ENCODE peak calls at places on chromosomes 13 and 19, in nine cellular contexts. W is WTC11, K is mammary epithelial cell, M is IMR-90, Q is astrocyte, J is HFFc6, Y is gastrocnemius medialis, T is heart right ventricle, N is H1. A is an unnamed sample.
A peak's percentile ranks its signal among the peaks of the same experiment; 100 is the strongest.

GRCh38 chr19:57850553-57851017 is 926 bp downstream of the ZNF587 start:
- DNase-seq in W (peak; percentile 36), K (peak; percentile 78), M (peak; percentile 31), Q (peak; percentile 76), J (peak; percentile 42), Y (no peak), T (no peak), N (no peak), A (peak; percentile 76)

GRCh38 chr19:40596608-40597328 is 4.4 kb upstream of the LTBP4 start:
- DNase-seq in W (peak; percentile 78), K (no peak), M (peak; percentile 59), Q (no peak), J (peak; percentile 34), Y (no peak), T (peak; percentile 69), N (no peak), A (no peak)

GRCh38 chr13:109694972-109695371 is 91.4 kb downstream of the IRS2 start:
- DNase-seq in W (no peak), K (no peak), M (no peak), Q (no peak), J (no peak), Y (no peak), T (no peak), N (no peak), A (no peak)

GRCh38 chr19:43305642-43306041 is 36.3 kb upstream of the PSG9 start:
- DNase-seq in W (no peak), K (no peak), M (no peak), Q (no peak), J (no peak), Y (no peak), T (no peak), N (no peak), A (no peak)

GRCh38 chr13:26895081-26895807 is 134.7 kb upstream of the GPR12 start:
- DNase-seq in W (peak; percentile 21), K (no peak), M (no peak), Q (no peak), J (no peak), Y (no peak), T (no peak), N (no peak), A (no peak)

GRCh38 chr19:48819366-48819816 is 8.6 kb upstream of the BCAT2 start:
- DNase-seq in W (no peak), K (peak; percentile 78), M (peak; percentile 79), Q (peak; percentile 57), J (peak; percentile 77), Y (peak; percentile 99), T (peak; percentile 85), N (no peak), A (peak; percentile 93)

GRCh38 chr13:44449999-44450821 is 76.6 kb downstream of the SERP2 start:
- DNase-seq in W (no peak), K (peak; percentile 72), M (no peak), Q (no peak), J (no peak), Y (peak; percentile 64), T (no peak), N (no peak), A (no peak)

GRCh38 chr13:24313449-24313848 is 4.1 kb downstream of the C1QTNF9 start:
- DNase-seq in W (no peak), K (no peak), M (peak; percentile 9), Q (no peak), J (peak; percentile 25), Y (no peak), T (no peak), N (no peak), A (no peak)

GRCh38 chr19:22533761-22534160 is 100.4 kb upstream of the ZNF492 start:
- DNase-seq in W (no peak), K (no peak), M (no peak), Q (no peak), J (no peak), Y (no peak), T (no peak), N (no peak), A (no peak)

GRCh38 chr13:42875448-42876269 is 94.3 kb downstream of the FAM216B start:
- DNase-seq in W (peak; percentile 58), K (no peak), M (peak; percentile 54), Q (no peak), J (no peak), Y (no peak), T (no peak), N (peak; percentile 43), A (no peak)
- TF ChIP-seq CTCF in W (no peak), K (no peak), M (peak; percentile 37), Q (no peak), J (peak; percentile 17), Y (no peak), T (peak; percentile 7), N (peak; percentile 6), A (no peak)

GRCh38 chr13:36282818-36283432 is 14.7 kb downstream of the CCDC169 start:
- DNase-seq in W (no peak), K (peak; percentile 24), M (peak; percentile 57), Q (peak; percentile 28), J (peak; percentile 33), Y (no peak), T (no peak), N (no peak), A (no peak)
- TF ChIP-seq CTCF in W (peak; percentile 81), K (peak; percentile 81), M (peak; percentile 95), Q (peak; percentile 91), J (peak; percentile 95), Y (peak; percentile 71), T (peak; percentile 82), N (no peak), A (peak; percentile 57)

GRCh38 chr19:5052515-5052914 is 83.6 kb downstream of the KDM4B start:
- DNase-seq in W (peak; percentile 56), K (no peak), M (no peak), Q (no peak), J (no peak), Y (no peak), T (no peak), N (no peak), A (no peak)
- TF ChIP-seq CTCF in W (no peak), K (no peak), M (no peak), Q (no peak), J (peak; percentile 27), Y (peak; percentile 15), T (peak; percentile 16), N (peak; percentile 54), A (peak; percentile 9)

GRCh38 chr13:33017410-33017929 is 1.2 kb downstream of the KL start:
- DNase-seq in W (peak; percentile 34), K (peak; percentile 31), M (peak; percentile 6), Q (peak; percentile 44), J (no peak), Y (peak; percentile 45), T (peak; percentile 35), N (no peak), A (no peak)
- TF ChIP-seq CTCF in W (peak; percentile 35), K (peak; percentile 39), M (peak; percentile 19), Q (peak; percentile 32), J (no peak), Y (peak; percentile 56), T (peak; percentile 69), N (peak; percentile 49), A (no peak)

DNA sequence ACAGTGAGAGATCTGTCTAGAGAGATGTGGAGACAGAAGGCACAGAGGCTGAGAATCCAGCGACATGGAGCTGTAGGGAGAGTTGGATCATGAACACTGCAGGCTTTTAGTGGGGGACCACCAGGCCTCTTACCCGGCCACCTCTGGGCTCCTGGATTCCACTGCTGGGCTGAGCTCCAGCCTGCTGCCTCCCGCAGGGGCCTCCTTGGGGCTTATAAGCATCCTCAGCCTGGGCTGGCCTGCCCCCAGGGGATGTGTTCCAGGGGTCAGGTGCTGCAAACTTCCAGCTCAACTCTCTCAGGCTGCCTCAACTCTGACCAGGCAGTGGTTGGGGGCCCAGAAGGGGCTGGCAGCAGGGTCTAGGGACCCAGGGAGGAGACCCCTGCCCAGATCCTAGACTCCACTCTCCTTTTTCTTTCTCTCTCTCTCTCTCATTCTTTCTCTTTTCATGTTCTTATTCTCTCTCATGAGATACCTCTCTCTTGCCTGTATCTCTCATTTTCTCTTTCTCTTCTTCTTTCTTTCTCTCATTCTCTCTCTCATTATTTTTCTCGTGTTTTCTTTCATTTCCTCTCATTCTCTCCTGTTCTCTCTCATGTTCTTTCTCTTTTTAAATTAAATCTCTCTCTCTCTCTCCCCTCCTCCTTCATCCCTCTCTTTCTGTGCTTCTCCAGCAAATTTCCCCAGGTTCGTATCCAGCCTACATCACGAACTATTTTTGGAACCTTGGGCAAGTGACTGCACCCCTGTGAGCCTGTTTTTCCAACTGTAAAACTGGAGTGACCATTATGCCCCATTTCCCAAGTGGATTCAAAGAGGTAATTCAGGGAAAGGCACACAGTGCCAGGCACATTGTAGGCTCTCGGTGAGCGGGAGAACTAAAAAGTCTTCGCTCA is at the start of gene KLK4:
- DNase-seq in W (no peak), K (no peak), M (no peak), Q (no peak), J (no peak), Y (no peak), T (no peak), N (no peak), A (no peak)
- TF ChIP-seq CTCF in W (no peak), K (no peak), M (no peak), Q (no peak), J (no peak), Y (no peak), T (no peak), N (no peak), A (no peak)

DNA sequence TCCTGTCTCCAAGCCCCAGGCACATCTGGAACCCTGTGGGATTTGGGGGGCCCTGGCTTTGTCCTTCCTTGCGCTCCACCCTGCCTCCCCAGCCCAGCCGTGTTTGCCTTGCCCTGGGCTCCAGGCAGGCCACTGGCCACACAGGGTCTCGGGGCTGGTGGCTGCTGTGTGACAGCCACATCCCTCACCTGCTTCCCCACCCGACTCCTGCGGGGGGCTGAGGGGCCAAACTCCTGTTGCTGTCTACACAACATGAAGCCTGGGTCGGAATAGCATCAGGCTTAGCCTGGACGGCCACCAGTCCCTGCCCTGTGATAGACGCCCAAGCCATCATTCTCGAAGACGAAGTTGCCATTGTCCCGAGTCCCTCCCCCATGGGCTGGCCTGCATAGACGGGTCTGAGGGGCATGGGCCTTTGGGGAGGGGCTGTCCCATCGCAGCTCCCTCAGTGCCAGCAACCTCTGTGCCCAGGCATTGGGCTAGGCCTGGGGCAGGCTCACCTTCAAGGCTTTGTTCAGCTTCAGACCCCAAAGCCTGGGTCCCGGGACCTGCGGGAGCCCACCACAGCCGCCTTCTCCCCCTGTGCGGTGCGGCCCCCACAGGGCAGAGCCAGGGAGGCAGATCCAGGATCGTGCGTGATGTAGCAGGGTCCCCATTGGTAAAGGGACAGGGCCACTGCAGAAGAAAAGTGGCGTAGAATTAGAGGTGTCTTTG is 15.5 kb upstream of the TEKTIP1 start:
- DNase-seq in W (no peak), K (no peak), M (no peak), Q (no peak), J (no peak), Y (no peak), T (no peak), N (no peak), A (no peak)
- TF ChIP-seq CTCF in W (no peak), K (no peak), M (no peak), Q (no peak), J (no peak), Y (no peak), T (no peak), N (no peak), A (no peak)